ENCODE peak calls at places on chromosomes 16 and 17, in four cellular contexts. W is T-helper 2 cell, B is progenitor cell of endocrine pancreas, J is fibroblast of lung. Y is an unnamed sample.

GRCh38 chr16:56277040-56277439 is 85.8 kb downstream of the GNAO1 start:
- DNase-seq in W (no peak), B (no peak), J (no peak), Y (no peak)

GRCh38 chr17:71828182-71828596 is 292.6 kb upstream of the SOX9 start:
- DNase-seq in B (no peak), J (peak), W (no peak), Y (no peak)

GRCh38 chr16:73040735-73041402 is 7.1 kb downstream of the ZFHX3 start:
- DNase-seq in W (no peak), J (no peak), B (no peak), Y (no peak)

GRCh38 chr17:17796787-17797061 is 40.1 kb downstream of the SREBF1 start:
- DNase-seq in W (no peak), B (no peak), J (no peak), Y (no peak)

GRCh38 chr17:19948100-19948943 is 29.3 kb downstream of the AKAP10 start:
- DNase-seq in J (peak), B (no peak), W (no peak), Y (peak)

GRCh38 chr16:3553138-3553923 is 23.9 kb downstream of the NLRC3 start:
- DNase-seq in W (no peak), B (no peak), J (no peak), Y (no peak)

GRCh38 chr16:29025218-29025617 is 40.4 kb downstream of the LAT start:
- DNase-seq in B (no peak), J (no peak), W (peak), Y (no peak)

GRCh38 chr16:30054451-30054850 is 11.1 kb upstream of the ALDOA start:
- DNase-seq in B (no peak), W (no peak), J (no peak), Y (no peak)

GRCh38 chr17:2259769-2260536 is 43.6 kb downstream of the SMG6 start:
- DNase-seq in W (peak), B (no peak), J (peak), Y (no peak)

GRCh38 chr16:88844412-88845118 is 12.2 kb downstream of the GALNS start:
- DNase-seq in J (no peak), B (no peak), W (no peak), Y (no peak)

GRCh38 chr17:64172510-64172909 is 42.6 kb upstream of the ERN1 start:
- DNase-seq in W (no peak), J (no peak), B (no peak), Y (no peak)

GRCh38 chr17:74390680-74391653 is 23.7 kb downstream of the GPR142 start:
- DNase-seq in W (no peak), J (no peak), B (no peak), Y (no peak)

GRCh38 chr17:56914641-56915263 is 903 bp upstream of the TRIM25 start:
- DNase-seq in B (no peak), J (peak), W (no peak), Y (peak)

GRCh38 chr16:72474511-72475123 is 302.7 kb upstream of the PMFBP1 start:
- DNase-seq in J (peak), W (peak), B (no peak), Y (no peak)

GRCh38 chr16:3180445-3180878 is 7.5 kb upstream of the OR1F1 start:
- DNase-seq in W (no peak), J (no peak), B (no peak), Y (no peak)

GRCh38 chr17:66455022-66455547 is 152.7 kb downstream of the PRKCA start:
- DNase-seq in W (no peak), J (peak), B (no peak), Y (no peak)

GRCh38 chr17:34598161-34598776 is 18.9 kb downstream of the TMEM132E start:
- DNase-seq in B (no peak), J (no peak), W (no peak), Y (no peak)

GRCh38 chr17:68035131-68035522 is 408 bp upstream of the KPNA2 start:
- DNase-seq in J (no peak), B (peak), W (no peak), Y (peak)

GRCh38 chr17:38352245-38353083 is 820 bp downstream of the SOCS7 start:
- DNase-seq in B (no peak), J (peak), W (peak), Y (peak)

GRCh38 chr17:39598635-39599005 is 9.1 kb downstream of the NEUROD2 start:
- DNase-seq in J (no peak), W (no peak), B (no peak), Y (no peak)

Y was measured in Kasumi-1.